ENCODE peak calls at places on chromosomes 6 and 20, in eight cellular contexts. R is dorsolateral prefrontal cortex, W is HL-60, K is AG10803, N is A549, P is RWPE1, C is HepG2, A is heart right ventricle. D is an unnamed sample.

GRCh38 chr6:105890521-105891244 is 195.5 kb upstream of the PRDM1 start:
- DNase-seq in R (no peak), W (no peak), K (no peak), N (no peak), P (peak; percentile 45), C (no peak), A (no peak), D (no peak)

GRCh38 chr20:64116541-64117423 is 9.4 kb upstream of the NPBWR2 start:
- DNase-seq in R (peak; percentile 15), W (no peak), K (no peak), N (no peak), P (no peak), C (no peak), A (no peak), D (no peak)

GRCh38 chr6:77030929-77031674 is 432.2 kb downstream of the HTR1B start:
- DNase-seq in R (no peak), W (no peak), K (peak; percentile 50), N (no peak), P (no peak), C (no peak), A (no peak), D (no peak)

GRCh38 chr20:44104807-44105517 is 82.0 kb downstream of the JPH2 start:
- DNase-seq in R (no peak), W (no peak), K (peak; percentile 55), N (peak; percentile 37), P (peak; percentile 74), C (no peak), A (no peak), D (no peak)

GRCh38 chr6:187252-187840 is 104.9 kb upstream of the DUSP22 start:
- DNase-seq in R (no peak), W (no peak), K (no peak), N (no peak), P (no peak), C (peak; percentile 28), A (no peak), D (no peak)

GRCh38 chr6:152117156-152118129 is 310.0 kb downstream of the ESR1 start:
- DNase-seq in R (no peak), W (no peak), K (peak; percentile 73), N (no peak), P (no peak), C (no peak), A (no peak), D (no peak)

GRCh38 chr6:156776470-156776840 is 723 bp upstream of the ARID1B start:
- DNase-seq in R (no peak), W (no peak), K (no peak), N (peak; percentile 58), P (no peak), C (peak; percentile 59), A (no peak), D (no peak)

GRCh38 chr6:170405311-170405975 is 98.9 kb downstream of the FAM120B start:
- DNase-seq in R (no peak), W (no peak), K (peak; percentile 95), N (no peak), P (peak; percentile 88), C (no peak), A (no peak), D (no peak)

GRCh38 chr6:107330190-107330589 is 129.2 kb downstream of the PDSS2 start:
- DNase-seq in R (no peak), W (no peak), K (no peak), N (no peak), P (no peak), C (no peak), A (no peak), D (no peak)

GRCh38 chr20:25005220-25005619 is 12.7 kb upstream of the APMAP start:
- DNase-seq in R (peak; percentile 36), W (no peak), K (peak; percentile 64), N (peak; percentile 21), P (no peak), C (no peak), A (no peak), D (no peak)

GRCh38 chr6:408599-409102 is 17.1 kb downstream of the IRF4 start:
- DNase-seq in R (no peak), W (no peak), K (peak; percentile 26), N (peak; percentile 55), P (no peak), C (peak; percentile 65), A (peak; percentile 54), D (peak; percentile 62)

GRCh38 chr20:10935658-10936057 is 261.9 kb upstream of the JAG1 start:
- DNase-seq in R (no peak), W (no peak), K (no peak), N (no peak), P (no peak), C (no peak), A (no peak), D (no peak)

GRCh38 chr20:44196278-44196677 is 9.3 kb upstream of the JPH2 start:
- DNase-seq in R (no peak), W (no peak), K (no peak), N (peak; percentile 32), P (peak; percentile 50), C (no peak), A (no peak), D (no peak)

GRCh38 chr20:38178581-38178980 is 13.5 kb upstream of the TGM2 start:
- DNase-seq in R (no peak), W (no peak), K (no peak), N (no peak), P (no peak), C (no peak), A (no peak), D (no peak)

GRCh38 chr6:1524040-1524480 is 85.7 kb upstream of the FOXC1 start:
- DNase-seq in R (peak; percentile 60), W (peak; percentile 44), K (peak; percentile 27), N (peak; percentile 70), P (peak; percentile 85), C (no peak), A (peak; percentile 85), D (peak; percentile 68)

GRCh38 chr20:31278178-31278577 is 20.7 kb downstream of the DEFB115 start:
- DNase-seq in R (no peak), W (no peak), K (no peak), N (no peak), P (no peak), C (no peak), A (no peak), D (no peak)

GRCh38 chr6:139308936-139309603 is 17.3 kb upstream of the TXLNB start:
- DNase-seq in R (no peak), W (no peak), K (peak; percentile 58), N (no peak), P (no peak), C (peak; percentile 72), A (no peak), D (no peak)

GRCh38 chr6:152316024-152316423 is 321.1 kb downstream of the SYNE1 start:
- DNase-seq in R (no peak), W (no peak), K (peak; percentile 64), N (no peak), P (no peak), C (no peak), A (peak; percentile 27), D (peak; percentile 69)

GRCh38 chr6:42569102-42570028 is 5.5 kb downstream of the UBR2 start:
- DNase-seq in R (no peak), W (no peak), K (peak; percentile 99), N (peak; percentile 39), P (peak; percentile 35), C (no peak), A (no peak), D (no peak)

DNA sequence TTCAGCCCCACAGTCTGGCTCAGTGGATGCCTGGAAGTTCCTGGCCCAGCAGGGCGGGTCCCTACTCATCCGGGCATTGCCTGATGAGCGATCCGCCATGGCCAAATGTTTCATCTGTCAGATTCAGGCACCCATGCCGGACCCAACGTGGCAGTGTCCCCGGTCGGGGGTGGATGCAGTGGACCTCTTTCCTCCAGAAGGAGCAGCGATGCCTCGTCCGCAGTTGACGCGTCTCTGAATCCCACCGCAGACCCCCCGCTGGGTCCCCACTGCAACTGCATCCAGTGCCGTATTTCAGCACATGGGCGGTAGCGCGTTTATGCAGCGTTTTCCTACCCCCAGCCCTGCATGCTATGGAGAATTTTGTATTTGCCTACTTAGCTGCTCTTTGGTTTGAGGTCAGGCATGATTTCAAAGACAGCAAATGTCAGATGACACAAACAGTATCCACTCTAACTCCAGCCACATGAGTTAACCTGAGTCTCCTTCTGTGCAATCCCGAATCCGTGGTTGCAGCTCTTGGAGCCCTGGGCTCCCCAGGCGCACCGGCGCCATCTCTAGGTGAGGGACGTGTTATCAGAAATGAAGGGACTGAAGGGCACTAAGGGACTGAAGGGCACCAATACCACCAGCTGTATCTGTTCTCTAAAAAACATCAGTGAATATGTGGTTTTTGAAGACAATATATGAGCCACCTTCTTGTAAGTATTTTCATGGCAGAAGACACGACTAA is 72.6 kb upstream of the THBS2 start:
- DNase-seq in R (peak; percentile 52), W (peak; percentile 7), K (peak; percentile 30), N (peak; percentile 39), P (no peak), C (peak; percentile 54), A (no peak), D (no peak)
- TF ChIP-seq CTCF in R (peak; percentile 47), W (peak; percentile 3), K (peak; percentile 20), N (peak; percentile 32), P (no peak), C (peak; percentile 83), A (peak; percentile 10), D (peak; percentile 52)

GRCh38 chr6:169225887-169226286 is 27.8 kb downstream of the THBS2 start:
- DNase-seq in R (no peak), W (no peak), K (no peak), N (no peak), P (no peak), C (no peak), A (no peak), D (no peak)
- TF ChIP-seq CTCF in R (no peak), W (no peak), K (no peak), N (no peak), P (no peak), C (peak; percentile 48), A (no peak), D (no peak)

GRCh38 chr6:120363429-120363828 is 970.9 kb downstream of the TBC1D32 start:
- DNase-seq in R (no peak), W (no peak), K (no peak), N (no peak), P (no peak), C (no peak), A (no peak), D (no peak)
- TF ChIP-seq CTCF in R (no peak), W (no peak), K (no peak), N (no peak), P (no peak), C (no peak), A (no peak), D (no peak)

GRCh38 chr6:40082278-40083043 is 148.2 kb upstream of the MOCS1 start:
- DNase-seq in R (no peak), W (no peak), K (no peak), N (no peak), P (no peak), C (no peak), A (no peak), D (no peak)

GRCh38 chr6:40075051-40075445 is 140.8 kb upstream of the MOCS1 start:
- DNase-seq in R (no peak), W (no peak), K (no peak), N (no peak), P (no peak), C (no peak), A (no peak), D (no peak)

GRCh38 chr6:40074292-40075050 is 140.2 kb upstream of the MOCS1 start:
- DNase-seq in R (no peak), W (no peak), K (no peak), N (no peak), P (peak; percentile 8), C (no peak), A (no peak), D (no peak)

GRCh38 chr6:40077315-40077714 is 143.1 kb upstream of the MOCS1 start:
- DNase-seq in R (no peak), W (no peak), K (no peak), N (no peak), P (no peak), C (no peak), A (no peak), D (no peak)
- TF ChIP-seq CTCF in R (no peak), W (no peak), K (no peak), N (no peak), P (no peak), C (no peak), A (no peak), D (no peak)